ENCODE peak calls at places on chromosomes 13 and 19, in six cellular contexts. W, A, Y, X, N and E are unnamed samples.

GRCh38 chr13:24511019-24511823 is 1.4 kb downstream of the PARP4 start:
- DNase-seq in W (peak), A (no peak), Y (peak), X (peak), N (peak), E (peak)

GRCh38 chr13:112450118-112450517 is 74.0 kb downstream of the SPACA7 start:
- DNase-seq in W (no peak), A (no peak), Y (no peak), X (no peak), N (no peak), E (no peak)

GRCh38 chr13:79037197-79037596 is 368.9 kb downstream of the RBM26 start:
- DNase-seq in W (no peak), A (no peak), Y (no peak), X (no peak), N (no peak), E (no peak)

GRCh38 chr19:38538793-38539528 is 78.8 kb downstream of the MAP4K1 start:
- DNase-seq in W (no peak), A (peak), Y (peak), X (no peak), N (no peak), E (no peak)

GRCh38 chr19:39968789-39969188 is 2.2 kb upstream of the PSMC4 start:
- DNase-seq in W (no peak), A (no peak), Y (no peak), X (no peak), N (no peak), E (no peak)

GRCh38 chr19:55339225-55340143 is at the start of gene KMT5C:
- DNase-seq in W (peak), A (peak), Y (peak), X (peak), N (peak), E (peak)

GRCh38 chr13:43879323-43880181 is at the start of the genes CCDC122 and LACC1:
- DNase-seq in W (peak), A (peak), Y (peak), X (peak), N (no peak), E (peak)

GRCh38 chr13:110125613-110126272 is 181.2 kb downstream of the COL4A1 start:
- DNase-seq in W (no peak), A (no peak), Y (no peak), X (no peak), N (no peak), E (no peak)

GRCh38 chr13:59931621-59932020 is 232.1 kb downstream of the DIAPH3 start:
- DNase-seq in W (no peak), A (no peak), Y (peak), X (no peak), N (no peak), E (no peak)

GRCh38 chr13:63586467-63586866 is 2170.8 kb upstream of the PCDH20 start:
- DNase-seq in W (no peak), A (no peak), Y (no peak), X (no peak), N (no peak), E (no peak)

GRCh38 chr13:95833713-95834112 is 156.8 kb downstream of the DNAJC3 start:
- DNase-seq in W (no peak), A (no peak), Y (peak), X (no peak), N (no peak), E (peak)

GRCh38 chr19:41917676-41918075 is 10.6 kb downstream of the ERFL start:
- DNase-seq in W (no peak), A (peak), Y (no peak), X (no peak), N (no peak), E (no peak)

GRCh38 chr19:58040751-58041525 is 7.1 kb downstream of the ZSCAN1 start:
- DNase-seq in W (no peak), A (no peak), Y (no peak), X (no peak), N (no peak), E (no peak)

GRCh38 chr19:34336781-34337271 is 28.2 kb upstream of the GPI start:
- DNase-seq in W (no peak), A (no peak), Y (peak), X (peak), N (peak), E (peak)

GRCh38 chr13:41492432-41493267 is 35.3 kb downstream of the RGCC start:
- DNase-seq in W (no peak), A (no peak), Y (no peak), X (no peak), N (no peak), E (no peak)

GRCh38 chr19:10219678-10220077 is 11.5 kb downstream of the S1PR2 start:
- DNase-seq in W (peak), A (no peak), Y (peak), X (peak), N (no peak), E (no peak)

GRCh38 chr19:50717891-50718254 is 1.7 kb downstream of the SHANK1 start:
- DNase-seq in W (no peak), A (no peak), Y (no peak), X (peak), N (no peak), E (no peak)

GRCh38 chr13:114339779-114340534 is 25.7 kb downstream of the CHAMP1 start:
- DNase-seq in W (no peak), A (no peak), Y (peak), X (no peak), N (peak), E (peak)

GRCh38 chr13:111043575-111043982 is 71.5 kb upstream of the ARHGEF7 start:
- DNase-seq in W (no peak), A (no peak), Y (peak), X (no peak), N (no peak), E (no peak)

GRCh38 chr19:8459520-8460260 is 14.9 kb downstream of the HNRNPM start:
- DNase-seq in W (no peak), A (no peak), Y (no peak), X (no peak), N (no peak), E (peak)

GRCh38 chr13:30240608-30241007 is 66.7 kb downstream of the KATNAL1 start:
- DNase-seq in W (no peak), A (no peak), Y (no peak), X (no peak), N (no peak), E (no peak)

GRCh38 chr19:55113570-55114039 is 3.8 kb downstream of the PPP1R12C start:
- DNase-seq in W (peak), A (peak), Y (peak), X (peak), N (no peak), E (peak)

GRCh38 chr13:73429691-73430090 is 370.9 kb downstream of the KLF5 start:
- DNase-seq in W (no peak), A (no peak), Y (peak), X (no peak), N (peak), E (peak)

GRCh38 chr19:4052114-4052992 is 14.3 kb downstream of the ZBTB7A start:
- DNase-seq in W (no peak), A (peak), Y (peak), X (no peak), N (no peak), E (peak)

GRCh38 chr19:55563261-55563690 is 17.4 kb downstream of the ZNF579 start:
- DNase-seq in W (no peak), A (no peak), Y (no peak), X (no peak), N (no peak), E (no peak)

GRCh38 chr19:33442706-33443105 is 69.2 kb downstream of the CEBPG start:
- DNase-seq in W (no peak), A (peak), Y (no peak), X (no peak), N (no peak), E (no peak)

GRCh38 chr19:38735257-38735686 is 9.0 kb downstream of the CAPN12 start:
- DNase-seq in W (peak), A (peak), Y (peak), X (peak), N (no peak), E (no peak)

GRCh38 chr13:98731038-98731437 is 21.4 kb downstream of the SLC15A1 start:
- DNase-seq in W (no peak), A (no peak), Y (no peak), X (no peak), N (no peak), E (no peak)

GRCh38 chr13:109784590-109785140 is 1.7 kb downstream of the IRS2 start:
- DNase-seq in W (peak), A (peak), Y (peak), X (peak), N (no peak), E (no peak)

GRCh38 chr19:13025819-13026477 is 30.7 kb downstream of the NFIX start:
- DNase-seq in W (no peak), A (no peak), Y (no peak), X (no peak), N (no peak), E (no peak)

GRCh38 chr19:40990972-40991381 is at the start of gene CYP2B6:
- DNase-seq in W (no peak), A (no peak), Y (no peak), X (no peak), N (no peak), E (no peak)

GRCh38 chr13:50588736-50589135 is 254.8 kb downstream of the DLEU7 start:
- DNase-seq in W (no peak), A (no peak), Y (no peak), X (no peak), N (no peak), E (no peak)

GRCh38 chr13:45412274-45413049 is 5.7 kb downstream of the SLC25A30 start:
- DNase-seq in W (no peak), A (no peak), Y (no peak), X (no peak), N (no peak), E (no peak)

GRCh38 chr19:17489392-17490030 is 19.2 kb downstream of the SLC27A1 start:
- DNase-seq in W (no peak), A (no peak), Y (no peak), X (no peak), N (no peak), E (no peak)
- TF ChIP-seq CTCF in W (peak), A (peak), Y (no peak), X (no peak), N (no peak), E (no peak)

GRCh38 chr19:23996549-23996948 is 81.9 kb downstream of the ZNF726 start:
- DNase-seq in W (peak), A (no peak), Y (no peak), X (peak), N (peak), E (no peak)

GRCh38 chr19:23986623-23987022 is 71.9 kb downstream of the ZNF726 start:
- DNase-seq in W (no peak), A (no peak), Y (no peak), X (no peak), N (no peak), E (no peak)

GRCh38 chr19:23992348-23992747 is 77.7 kb downstream of the ZNF726 start:
- DNase-seq in W (no peak), A (no peak), Y (no peak), X (no peak), N (no peak), E (no peak)

GRCh38 chr19:23991170-23991569 is 76.5 kb downstream of the ZNF726 start:
- DNase-seq in W (no peak), A (no peak), Y (peak), X (no peak), N (no peak), E (no peak)
- H3K27ac ChIP-seq in W (no peak), A (no peak), Y (no peak), X (no peak), N (no peak), E (no peak)

GRCh38 chr13:57557979-57558529 is 73.5 kb upstream of the PCDH17 start:
- DNase-seq in W (no peak), A (no peak), Y (no peak), X (peak), N (no peak), E (no peak)
- TF ChIP-seq CTCF in W (peak), A (no peak), Y (no peak), X (peak), N (peak), E (no peak)

GRCh38 chr19:45442408-45442926 is 18.8 kb upstream of the ERCC1 start:
- DNase-seq in W (no peak), A (no peak), Y (no peak), X (no peak), N (no peak), E (no peak)
- H3K27ac ChIP-seq in W (no peak), A (peak), Y (no peak), X (no peak), N (peak), E (peak)

DNA sequence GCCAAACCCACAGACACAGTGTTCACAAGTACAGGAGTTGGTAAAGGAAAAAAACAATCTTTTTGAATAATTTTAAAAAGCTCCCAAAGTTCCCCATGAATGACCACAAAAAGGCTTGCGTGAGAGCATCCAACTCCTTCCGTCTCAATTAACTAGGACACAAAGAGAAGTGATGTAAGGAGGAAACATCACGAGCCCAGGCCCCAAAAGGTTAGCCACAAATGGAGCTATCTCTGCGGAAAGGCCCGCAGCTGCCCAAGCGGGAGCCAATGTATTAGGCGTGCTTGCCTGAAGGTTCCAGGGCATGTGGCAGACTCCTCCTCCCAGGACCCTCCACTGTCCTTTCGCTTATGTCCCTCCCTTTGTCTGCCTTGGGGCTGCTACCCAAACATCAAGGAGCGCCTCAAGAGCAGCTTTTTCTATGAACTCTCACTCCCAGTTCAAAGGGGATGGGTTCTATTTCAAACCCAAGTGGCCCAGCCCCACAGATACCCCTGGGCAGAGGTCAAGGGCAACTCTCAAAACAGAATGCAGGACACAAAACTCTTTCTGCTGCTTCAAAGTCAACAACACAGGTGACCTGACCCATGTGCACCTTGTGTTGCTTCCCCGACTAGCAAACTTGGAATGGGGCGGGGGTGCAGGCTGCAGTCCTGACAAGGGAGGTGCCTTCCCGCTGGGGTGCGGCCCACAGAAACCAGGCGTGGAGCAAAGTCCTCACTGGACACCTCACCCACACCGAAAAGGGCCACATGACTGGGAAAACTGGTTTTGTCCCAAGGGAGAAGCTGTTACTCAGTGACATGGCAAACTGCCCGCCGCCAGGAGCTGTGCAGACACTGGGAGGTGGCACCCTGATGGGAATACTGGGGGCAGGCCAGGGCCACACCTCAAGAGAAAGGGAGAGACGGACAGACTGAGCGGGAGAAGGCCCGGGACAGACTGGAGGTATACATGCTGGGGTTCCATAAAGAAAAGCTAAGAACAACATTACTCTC is 17.6 kb downstream of the ZC3H4 start:
- DNase-seq in W (no peak), A (peak), Y (peak), X (no peak), N (peak), E (peak)
- TF ChIP-seq CTCF in W (no peak), A (no peak), Y (no peak), X (no peak), N (no peak), E (no peak)